ENCODE peak calls at places on chromosomes 3 and 15, in nine cellular contexts. J is SJSA1, U is AG10803, C is foreskin keratinocyte, G is RPMI7951, S is RCC 7860, W is foreskin fibroblast, B is bronchial epithelial cell, N is hepatocyte. Z is an unnamed sample.

GRCh38 chr3:136842294-136842693 is 19.7 kb upstream of the NCK1 start:
- DNase-seq in J (no peak), U (no peak), C (no peak), G (no peak), S (no peak), W (no peak), B (no peak), N (no peak), Z (no peak)

GRCh38 chr15:24862726-24863521 is 91.9 kb upstream of the SNRPN start:
- DNase-seq in J (no peak), U (no peak), C (no peak), G (no peak), S (no peak), W (no peak), B (no peak), N (no peak), Z (no peak)

GRCh38 chr3:113271594-113272368 is 60.4 kb downstream of the BOC start:
- DNase-seq in J (no peak), U (no peak), C (no peak), G (no peak), S (no peak), W (no peak), B (no peak), N (no peak), Z (no peak)

GRCh38 chr3:49721861-49722781 is 1.6 kb downstream of the GMPPB start:
- DNase-seq in J (no peak), U (no peak), C (no peak), G (no peak), S (no peak), W (no peak), B (no peak), N (no peak), Z (no peak)

GRCh38 chr3:14358426-14359211 is 43.8 kb upstream of the SLC6A6 start:
- DNase-seq in J (peak), U (peak), C (no peak), G (no peak), S (no peak), W (peak), B (no peak), N (peak), Z (peak)

GRCh38 chr15:66940368-66940767 is 125.0 kb upstream of the SMAD3 start:
- DNase-seq in J (no peak), U (no peak), C (peak), G (peak), S (peak), W (peak), B (peak), N (no peak), Z (no peak)

GRCh38 chr15:49415171-49415570 is 7.9 kb upstream of the FGF7 start:
- DNase-seq in J (no peak), U (no peak), C (no peak), G (no peak), S (no peak), W (no peak), B (no peak), N (no peak), Z (no peak)

GRCh38 chr3:71905426-71905825 is 120.5 kb upstream of the PROK2 start:
- DNase-seq in J (no peak), U (no peak), C (no peak), G (no peak), S (no peak), W (no peak), B (no peak), N (no peak), Z (no peak)

GRCh38 chr3:94936023-94936580 is 873.2 kb downstream of the NSUN3 start:
- DNase-seq in J (no peak), U (no peak), C (peak), G (no peak), S (no peak), W (no peak), B (peak), N (no peak), Z (no peak)

GRCh38 chr3:105014631-105015030 is 352.1 kb upstream of the ALCAM start:
- DNase-seq in J (no peak), U (peak), C (no peak), G (no peak), S (no peak), W (peak), B (peak), N (no peak), Z (no peak)

GRCh38 chr3:44624696-44625528 is at the start of gene ZNF197:
- DNase-seq in J (peak), U (peak), C (peak), G (peak), S (peak), W (peak), B (peak), N (peak), Z (peak)

GRCh38 chr15:87827126-87827525 is 429.4 kb downstream of the NTRK3 start:
- DNase-seq in J (no peak), U (peak), C (peak), G (peak), S (peak), W (peak), B (no peak), N (no peak), Z (peak)

GRCh38 chr15:91885714-91886265 is 32.3 kb downstream of the SLCO3A1 start:
- DNase-seq in J (no peak), U (no peak), C (no peak), G (peak), S (no peak), W (no peak), B (no peak), N (no peak), Z (no peak)

GRCh38 chr3:125150525-125151436 is 61.8 kb downstream of the SLC12A8 start:
- DNase-seq in J (no peak), U (no peak), C (peak), G (no peak), S (peak), W (peak), B (peak), N (peak), Z (no peak)

GRCh38 chr3:152307829-152308474 is 39.2 kb downstream of the MBNL1 start:
- DNase-seq in J (no peak), U (no peak), C (no peak), G (no peak), S (peak), W (no peak), B (no peak), N (peak), Z (no peak)

GRCh38 chr3:186871403-186871924 is 29.0 kb downstream of the ADIPOQ start:
- DNase-seq in J (no peak), U (no peak), C (no peak), G (no peak), S (no peak), W (no peak), B (no peak), N (no peak), Z (no peak)

GRCh38 chr3:37024092-37024491 is 30.8 kb downstream of the MLH1 start:
- DNase-seq in J (no peak), U (peak), C (no peak), G (peak), S (peak), W (peak), B (no peak), N (no peak), Z (peak)

GRCh38 chr3:128994173-128994512 is 267 bp upstream of the CFAP92 start:
- DNase-seq in J (no peak), U (no peak), C (no peak), G (no peak), S (no peak), W (no peak), B (no peak), N (no peak), Z (no peak)

GRCh38 chr3:20123121-20123652 is 62.8 kb downstream of the SGO1 start:
- DNase-seq in J (no peak), U (peak), C (no peak), G (no peak), S (no peak), W (peak), B (no peak), N (no peak), Z (no peak)

GRCh38 chr15:77107531-77108355 is 36.8 kb upstream of the TSPAN3 start:
- DNase-seq in J (no peak), U (peak), C (no peak), G (peak), S (peak), W (peak), B (peak), N (peak), Z (peak)

GRCh38 chr3:15523660-15524417 is 2.3 kb upstream of the COLQ start:
- DNase-seq in J (no peak), U (no peak), C (no peak), G (no peak), S (no peak), W (peak), B (no peak), N (no peak), Z (no peak)

GRCh38 chr3:161263057-161263456 is 41.9 kb downstream of the NMD3 start:
- DNase-seq in J (no peak), U (peak), C (peak), G (peak), S (no peak), W (peak), B (peak), N (no peak), Z (peak)

GRCh38 chr3:36393563-36393962 is 13.3 kb downstream of the STAC start:
- DNase-seq in J (no peak), U (peak), C (no peak), G (no peak), S (peak), W (peak), B (no peak), N (no peak), Z (peak)

GRCh38 chr3:46449755-46450552 is 14.8 kb downstream of the LTF start:
- DNase-seq in J (no peak), U (peak), C (no peak), G (no peak), S (no peak), W (peak), B (peak), N (no peak), Z (peak)

GRCh38 chr3:125587039-125587664 is 8.1 kb downstream of the OSBPL11 start:
- DNase-seq in J (no peak), U (no peak), C (peak), G (no peak), S (no peak), W (peak), B (peak), N (no peak), Z (no peak)

GRCh38 chr3:140198242-140198641 is 263.3 kb downstream of the CLSTN2 start:
- DNase-seq in J (no peak), U (no peak), C (no peak), G (no peak), S (no peak), W (no peak), B (no peak), N (no peak), Z (no peak)

GRCh38 chr3:53485675-53486365 is 8.6 kb upstream of the CACNA1D start:
- DNase-seq in J (no peak), U (no peak), C (no peak), G (no peak), S (no peak), W (no peak), B (no peak), N (no peak), Z (no peak)

GRCh38 chr3:171206283-171206682 is 179.8 kb upstream of the SLC2A2 start:
- DNase-seq in J (no peak), U (no peak), C (no peak), G (no peak), S (no peak), W (no peak), B (peak), N (no peak), Z (no peak)

GRCh38 chr3:183635431-183636220 is at the start of gene KLHL24:
- DNase-seq in J (peak), U (peak), C (peak), G (peak), S (peak), W (peak), B (peak), N (peak), Z (peak)

GRCh38 chr15:84588053-84588874 is 12.5 kb upstream of the ZSCAN2 start:
- DNase-seq in J (peak), U (peak), C (peak), G (peak), S (peak), W (peak), B (peak), N (peak), Z (peak)

GRCh38 chr3:172104471-172105072 is 65.2 kb downstream of the FNDC3B start:
- DNase-seq in J (no peak), U (no peak), C (peak), G (peak), S (no peak), W (no peak), B (peak), N (no peak), Z (no peak)

GRCh38 chr15:78369161-78369560 is 29.0 kb downstream of the CRABP1 start:
- DNase-seq in J (no peak), U (no peak), C (no peak), G (no peak), S (no peak), W (no peak), B (no peak), N (no peak), Z (no peak)

GRCh38 chr15:37765809-37766208 is 168.6 kb upstream of the TMCO5A start:
- DNase-seq in J (no peak), U (peak), C (no peak), G (peak), S (no peak), W (peak), B (no peak), N (peak), Z (peak)

GRCh38 chr3:37941608-37942540 is 48.7 kb upstream of the VILL start:
- DNase-seq in J (no peak), U (no peak), C (no peak), G (no peak), S (no peak), W (no peak), B (no peak), N (no peak), Z (no peak)

GRCh38 chr3:197711973-197712707 is 24.6 kb downstream of the RUBCN start:
- DNase-seq in J (peak), U (peak), C (peak), G (peak), S (peak), W (peak), B (peak), N (peak), Z (peak)

GRCh38 chr3:18153571-18154173 is 271.5 kb downstream of the SATB1 start:
- DNase-seq in J (no peak), U (peak), C (peak), G (peak), S (peak), W (peak), B (peak), N (peak), Z (peak)

GRCh38 chr3:177537612-177538011 is 340.3 kb upstream of the TBL1XR1 start:
- DNase-seq in J (no peak), U (no peak), C (no peak), G (no peak), S (no peak), W (no peak), B (no peak), N (no peak), Z (no peak)

Z was measured in GM03348.